ENCODE peak calls at places on chromosomes 3 and 15, in seven cellular contexts. T is IMR-90, O is astrocyte, W is K562, Y is colonic mucosa, C is kidney, V is SK-N-SH. K is an unnamed sample.
A peak's percentile ranks its signal among the peaks of the same experiment; 100 is the strongest.

GRCh38 chr3:124879395-124879723 is 7.8 kb downstream of the ITGB5 start:
- DNase-seq in T (no peak), O (no peak), W (no peak), Y (no peak), C (no peak), V (no peak), K (no peak)

GRCh38 chr3:27319847-27320526 is 49.2 kb downstream of the NEK10 start:
- DNase-seq in T (no peak), O (no peak), W (no peak), Y (peak; percentile 25), C (no peak), V (no peak), K (no peak)

GRCh38 chr15:66929843-66930242 is 135.6 kb upstream of the SMAD3 start:
- DNase-seq in T (no peak), O (no peak), W (no peak), Y (no peak), C (no peak), V (no peak), K (no peak)

GRCh38 chr3:168431436-168431835 is 335.7 kb upstream of the GOLIM4 start:
- DNase-seq in T (no peak), O (peak; percentile 19), W (no peak), Y (no peak), C (no peak), V (no peak), K (no peak)

GRCh38 chr3:143252931-143253330 is 133.4 kb downstream of the CHST2 start:
- DNase-seq in T (no peak), O (no peak), W (no peak), Y (no peak), C (no peak), V (no peak), K (no peak)

GRCh38 chr15:48440084-48440483 is 108.9 kb downstream of the DUT start:
- DNase-seq in T (peak; percentile 87), O (peak; percentile 96), W (no peak), Y (no peak), C (no peak), V (no peak), K (peak; percentile 90)

GRCh38 chr3:84536916-84537315 is 421.9 kb upstream of the CADM2 start:
- DNase-seq in T (no peak), O (no peak), W (no peak), Y (no peak), C (no peak), V (no peak), K (no peak)

GRCh38 chr3:122772827-122773226 is 20.8 kb downstream of the HSPBAP1 start:
- DNase-seq in T (no peak), O (no peak), W (no peak), Y (no peak), C (no peak), V (no peak), K (no peak)

DNA sequence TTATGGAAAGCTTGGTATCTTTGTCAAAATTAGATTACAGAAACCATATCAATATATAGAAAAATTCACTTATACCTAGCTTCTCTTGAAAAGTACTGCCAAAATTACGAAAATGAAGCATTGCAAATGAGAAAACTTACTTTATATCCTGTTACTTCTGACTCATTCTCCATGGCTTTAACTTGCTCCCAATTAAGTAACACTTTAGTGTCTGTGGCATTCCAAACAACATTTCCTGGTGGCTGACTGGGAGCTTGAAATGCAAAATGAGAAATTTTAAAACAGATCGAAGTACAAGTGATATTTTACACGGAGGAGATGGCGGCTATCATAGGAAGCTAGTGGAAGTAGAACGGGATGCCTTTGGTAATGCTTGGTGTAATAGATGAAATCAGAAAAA is 347.3 kb downstream of the CNTN3 start:
- DNase-seq in T (peak; percentile 24), O (no peak), W (no peak), Y (no peak), C (no peak), V (no peak), K (no peak)
- H3K9ac ChIP-seq in T (no peak overlapping the region), O (no peak overlapping the region), W (no peak overlapping the region), Y (no peak overlapping the region), C (no peak overlapping the region), V (no peak overlapping the region), K (no peak overlapping the region)

GRCh38 chr3:133915685-133916639 is 20.3 kb upstream of the RAB6B start:
- DNase-seq in T (no peak), O (no peak), W (no peak), Y (no peak), C (no peak), V (no peak), K (no peak)

GRCh38 chr3:133905376-133905775 is 9.7 kb upstream of the RAB6B start:
- DNase-seq in T (no peak), O (no peak), W (no peak), Y (no peak), C (no peak), V (no peak), K (no peak)

GRCh38 chr3:133914839-133915600 is 19.3 kb upstream of the RAB6B start:
- DNase-seq in T (no peak), O (no peak), W (no peak), Y (no peak), C (no peak), V (no peak), K (no peak)

GRCh38 chr3:133910422-133910821 is 14.7 kb upstream of the RAB6B start:
- DNase-seq in T (no peak), O (no peak), W (no peak), Y (no peak), C (no peak), V (no peak), K (no peak)
- TF ChIP-seq CTCF in T (no peak), O (no peak), W (no peak), Y (no peak), C (no peak), V (peak; percentile 35), K (peak; percentile 19)

GRCh38 chr15:25087137-25087536 is 132.3 kb downstream of the SNRPN start:
- DNase-seq in T (no peak), O (no peak), W (no peak), Y (no peak), C (no peak), V (no peak), K (no peak)
- H3K27ac ChIP-seq in T (no peak overlapping the region), O (no peak overlapping the region), W (no peak overlapping the region), Y (no peak overlapping the region), C (no peak overlapping the region), V (no peak overlapping the region), K (no peak overlapping the region)

GRCh38 chr3:146967786-146968185 is 362.6 kb upstream of the PLSCR5 start:
- DNase-seq in T (no peak), O (no peak), W (no peak), Y (no peak), C (no peak), V (no peak), K (peak; percentile 34)
- H3K9ac ChIP-seq in T (no peak overlapping the region), O (peak overlapping the region; percentile 69), W (no peak overlapping the region), Y (no peak overlapping the region), C (no peak overlapping the region), V (peak overlapping the region; percentile 57), K (no peak overlapping the region)

DNA sequence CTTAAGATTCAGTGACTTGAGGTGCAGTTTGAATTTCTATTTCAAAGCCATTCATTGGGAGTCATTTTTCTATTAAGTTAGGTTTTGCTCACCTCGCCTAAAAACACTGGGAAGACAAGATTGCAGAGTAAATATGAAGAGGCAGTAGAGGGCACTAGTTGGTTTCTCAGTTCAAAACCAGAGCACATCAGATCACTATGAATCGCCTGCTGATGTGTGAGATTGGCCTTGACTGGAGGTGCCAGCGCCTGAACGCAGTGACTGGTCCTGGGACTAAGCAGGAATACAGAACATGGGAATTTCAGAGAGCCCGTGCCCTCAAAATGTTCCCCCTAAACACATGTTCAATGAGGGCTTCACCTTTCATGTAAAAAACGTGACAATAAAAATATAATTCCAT is 229.0 kb downstream of the ITPR1 start:
- DNase-seq in T (peak; percentile 73), O (peak; percentile 77), W (peak; percentile 83), Y (peak; percentile 62), C (no peak), V (peak; percentile 37), K (peak; percentile 65)
- TF ChIP-seq CTCF in T (peak; percentile 53), O (no peak), W (peak; percentile 84), Y (peak; percentile 44), C (peak; percentile 55), V (peak; percentile 53), K (peak; percentile 50)

DNA sequence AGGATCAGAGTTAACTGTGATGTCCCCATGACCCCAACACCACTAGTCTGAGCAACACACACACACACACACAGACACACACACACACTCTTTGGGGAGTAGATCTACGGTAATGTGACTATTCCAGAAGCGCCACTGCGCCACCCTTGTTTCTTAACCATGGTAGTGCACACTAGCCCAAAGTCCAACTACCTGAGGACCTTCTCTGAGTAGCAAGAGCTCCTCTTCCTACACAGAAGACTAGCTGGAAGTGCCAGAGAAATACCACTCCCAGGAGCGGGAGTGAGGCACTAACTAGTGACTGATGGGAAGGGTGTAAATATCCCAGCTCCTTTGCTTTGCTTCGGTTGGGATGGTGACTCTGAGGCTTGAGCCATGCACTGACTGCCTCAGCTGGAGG is 96.0 kb upstream of the EIF1B start:
- DNase-seq in T (no peak), O (no peak), W (no peak), Y (no peak), C (no peak), V (no peak), K (no peak)
- H3K27ac ChIP-seq in T (no peak overlapping the region), O (no peak overlapping the region), W (no peak overlapping the region), Y (no peak overlapping the region), C (no peak overlapping the region), V (no peak overlapping the region), K (no peak overlapping the region)